ENCODE peak calls at places on chromosomes 3 and 15, in four cellular contexts. One of them, this sample, is unnamed.

GRCh38 chr15:29383367-29383766 is 113.7 kb upstream of the NSMCE3 start:
- DNase-seq in C1 segment of cervical spinal cord: no peak
- DNase-seq in psoas muscle: no peak
- DNase-seq in head of caudate nucleus: no peak
- DNase-seq in this sample: no peak

GRCh38 chr15:90334304-90334731 is 17.8 kb upstream of the ZNF774 start:
- DNase-seq in head of caudate nucleus: no peak
- DNase-seq in psoas muscle: no peak
- DNase-seq in C1 segment of cervical spinal cord: no peak
- DNase-seq in this sample: no peak

GRCh38 chr3:32571192-32571485 is 481 bp upstream of the DYNC1LI1 start:
- DNase-seq in C1 segment of cervical spinal cord: no peak
- DNase-seq in head of caudate nucleus: no peak
- DNase-seq in psoas muscle: no peak
- DNase-seq in this sample: no peak

GRCh38 chr3:105904683-105905320 is 36.0 kb upstream of the CBLB start:
- DNase-seq in psoas muscle: no peak
- DNase-seq in C1 segment of cervical spinal cord: no peak
- DNase-seq in head of caudate nucleus: no peak
- DNase-seq in this sample: no peak

GRCh38 chr3:85781806-85782205 is 823.0 kb downstream of the CADM2 start:
- DNase-seq in psoas muscle: no peak
- DNase-seq in C1 segment of cervical spinal cord: no peak
- DNase-seq in head of caudate nucleus: no peak
- DNase-seq in this sample: no peak

GRCh38 chr3:129415830-129416229 is 12.6 kb downstream of the EFCAB12 start:
- DNase-seq in C1 segment of cervical spinal cord: no peak
- DNase-seq in head of caudate nucleus: no peak
- DNase-seq in psoas muscle: no peak
- DNase-seq in this sample: no peak

GRCh38 chr3:97763586-97764148 is 891 bp upstream of the ARL6 start:
- DNase-seq in C1 segment of cervical spinal cord: no peak
- DNase-seq in psoas muscle: no peak
- DNase-seq in head of caudate nucleus: peak; percentile 34
- DNase-seq in this sample: no peak

GRCh38 chr3:64266065-64266874 is 41.0 kb upstream of the PRICKLE2 start:
- DNase-seq in C1 segment of cervical spinal cord: no peak
- DNase-seq in psoas muscle: no peak
- DNase-seq in head of caudate nucleus: no peak
- DNase-seq in this sample: no peak

GRCh38 chr3:45567730-45568172 is 26.8 kb upstream of the LIMD1 start:
- DNase-seq in head of caudate nucleus: no peak
- DNase-seq in C1 segment of cervical spinal cord: no peak
- DNase-seq in psoas muscle: no peak
- DNase-seq in this sample: peak; percentile 60

GRCh38 chr3:143586565-143586964 is 261.7 kb downstream of the SLC9A9 start:
- DNase-seq in C1 segment of cervical spinal cord: no peak
- DNase-seq in psoas muscle: no peak
- DNase-seq in head of caudate nucleus: no peak
- DNase-seq in this sample: no peak

GRCh38 chr3:39146083-39146501 is 7.3 kb downstream of the CSRNP1 start:
- DNase-seq in C1 segment of cervical spinal cord: no peak
- DNase-seq in psoas muscle: no peak
- DNase-seq in head of caudate nucleus: no peak
- DNase-seq in this sample: peak; percentile 72

GRCh38 chr3:172203522-172204258 is 164.3 kb downstream of the FNDC3B start:
- DNase-seq in psoas muscle: no peak
- DNase-seq in C1 segment of cervical spinal cord: peak; percentile 41
- DNase-seq in head of caudate nucleus: peak; percentile 67
- DNase-seq in this sample: no peak